ENCODE peak calls at places on chromosomes 5 and 9, in five cellular contexts. Z, K, H, E and X are unnamed samples.

GRCh38 chr9:116310212-116310611 is 156.6 kb downstream of the PAPPA start:
- DNase-seq in Z (no peak), K (no peak), H (no peak), E (no peak), X (no peak)

GRCh38 chr5:67206381-67207328 is 10.1 kb upstream of the CD180 start:
- DNase-seq in Z (peak), K (peak), H (no peak), E (peak), X (peak)

GRCh38 chr9:34126207-34127034 is at the start of gene DCAF12:
- DNase-seq in Z (peak), K (peak), H (peak), E (peak), X (peak)

GRCh38 chr9:14251146-14252071 is 62.5 kb downstream of the NFIB start:
- DNase-seq in Z (peak), K (peak), H (peak), E (peak), X (peak)

GRCh38 chr9:19085295-19085694 is 17.4 kb downstream of the HAUS6 start:
- DNase-seq in Z (no peak), K (peak), H (no peak), E (no peak), X (no peak)

GRCh38 chr5:147701468-147701867 is 81.1 kb downstream of the JAKMIP2 start:
- DNase-seq in Z (no peak), K (no peak), H (no peak), E (no peak), X (no peak)

GRCh38 chr9:70229026-70229425 is 29.8 kb upstream of the SMC5 start:
- DNase-seq in Z (no peak), K (no peak), H (no peak), E (no peak), X (no peak)

GRCh38 chr9:78101247-78101646 is 69.6 kb upstream of the GNAQ start:
- DNase-seq in Z (no peak), K (no peak), H (no peak), E (no peak), X (no peak)

GRCh38 chr9:16726718-16727451 is 143.6 kb downstream of the BNC2 start:
- DNase-seq in Z (peak), K (peak), H (peak), E (peak), X (peak)

GRCh38 chr9:129619787-129620668 is 873 bp downstream of the C9orf50 start:
- DNase-seq in Z (peak), K (peak), H (no peak), E (no peak), X (no peak)

GRCh38 chr5:41728281-41728680 is 141.9 kb downstream of the OXCT1 start:
- DNase-seq in Z (no peak), K (no peak), H (no peak), E (no peak), X (no peak)

GRCh38 chr5:111697215-111697614 is 59.8 kb downstream of the NREP start:
- DNase-seq in Z (no peak), K (no peak), H (no peak), E (no peak), X (peak)

DNA sequence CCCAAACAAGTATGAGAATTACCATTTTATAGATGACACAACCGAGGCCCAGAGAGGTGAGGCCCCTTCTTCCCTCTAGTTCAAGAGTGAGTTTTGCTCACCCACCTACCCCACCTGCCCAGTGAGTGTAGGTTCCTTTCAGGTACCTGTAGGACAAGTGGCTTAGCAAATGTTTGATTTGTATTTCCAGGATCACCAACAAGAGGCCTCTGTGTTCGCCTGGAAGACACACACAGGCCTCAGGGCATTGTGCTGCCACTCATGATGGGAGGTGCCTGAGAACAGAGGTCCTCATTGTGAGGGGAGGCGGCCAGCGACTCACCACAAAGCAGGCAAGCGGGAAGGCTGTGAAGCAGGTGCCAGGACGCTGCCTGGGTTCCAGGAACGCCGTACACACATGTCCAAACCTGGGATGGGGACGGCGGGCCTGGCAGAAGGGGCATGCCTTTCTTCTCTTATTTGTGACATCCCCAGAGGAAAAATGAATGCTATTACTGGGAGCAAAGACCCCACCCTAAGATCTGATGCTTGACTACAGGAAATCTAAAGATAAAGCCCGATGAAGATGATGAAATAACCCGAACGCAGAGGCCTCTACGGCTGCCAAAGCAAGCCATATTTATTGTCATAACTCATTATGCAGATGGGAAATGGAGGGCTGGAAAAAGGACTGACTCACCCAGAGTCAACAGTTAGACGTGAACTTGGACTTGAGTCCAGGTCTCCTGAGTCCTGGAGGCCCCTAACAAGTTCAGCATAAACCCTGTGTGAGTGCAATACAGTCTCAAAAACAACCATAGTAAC is 60.2 kb upstream of the SLC25A51 start:
- DNase-seq in Z (peak), K (peak), H (peak), E (peak), X (peak)
- TF ChIP-seq POLR2A in Z (no peak), K (no peak), H (no peak), E (no peak), X (no peak)

GRCh38 chr5:103133231-103133630 is 13.1 kb downstream of the PPIP5K2 start:
- DNase-seq in Z (no peak), K (no peak), H (no peak), E (no peak), X (no peak)
- H3K4me3 ChIP-seq in Z (no peak), K (no peak), H (no peak), E (no peak), X (no peak)

GRCh38 chr9:35617548-35617947 is 665 bp downstream of the CD72 start:
- DNase-seq in Z (no peak), K (no peak), H (no peak), E (no peak), X (no peak)
- TF ChIP-seq CTCF in Z (no peak), K (no peak), H (no peak), E (no peak), X (no peak)

GRCh38 chr5:90408571-90409317 is 812 bp downstream of the CETN3 start:
- DNase-seq in Z (no peak), K (no peak), H (no peak), E (no peak), X (no peak)
- TF ChIP-seq POLR2A in Z (peak), K (peak), H (no peak), E (no peak), X (no peak)

DNA sequence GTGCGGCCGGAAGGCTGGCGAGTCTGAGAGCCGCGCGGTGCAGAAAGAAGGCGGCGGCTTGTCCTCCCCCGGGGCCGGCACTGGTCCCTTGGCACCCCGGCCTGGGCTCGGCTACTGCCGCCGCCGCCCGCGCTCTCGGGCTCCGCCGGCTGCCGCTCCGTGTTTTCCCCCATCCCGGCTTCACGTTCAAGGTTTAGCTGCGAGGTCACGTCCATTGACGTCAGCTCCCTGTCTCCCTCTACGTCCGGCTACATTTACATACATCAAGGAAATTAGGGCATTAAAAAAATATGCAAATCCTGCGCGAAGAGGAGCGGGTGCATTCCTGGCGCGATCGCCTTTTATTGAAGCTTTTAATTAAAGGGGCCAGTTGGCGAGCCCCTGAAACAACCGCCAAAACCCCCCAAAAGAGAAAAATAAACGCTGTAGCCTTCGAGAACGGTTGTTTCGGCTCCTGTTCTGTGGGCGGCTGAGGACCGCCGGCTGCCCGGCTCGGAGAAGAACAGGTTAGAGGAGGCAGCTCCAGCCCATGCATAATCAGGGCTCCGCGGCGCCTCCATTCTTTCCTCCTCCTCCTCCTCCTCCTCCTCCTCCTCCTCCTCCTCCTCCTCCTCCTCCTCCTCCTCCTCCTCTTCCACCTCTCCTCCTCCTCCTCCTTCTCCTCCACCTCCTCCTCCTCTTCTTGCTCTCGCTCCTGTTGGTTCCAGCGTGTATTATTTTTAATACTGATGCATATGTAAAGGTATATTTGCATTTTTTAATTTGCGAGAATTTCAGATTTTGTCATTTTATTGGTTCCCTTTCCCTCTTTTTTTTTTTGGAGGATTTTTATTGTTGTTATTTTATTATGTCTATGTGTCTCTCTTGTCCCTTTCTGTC is 207.0 kb downstream of the MEF2C start:
- DNase-seq in Z (peak), K (peak), H (no peak), E (no peak), X (no peak)
- H3K4me3 ChIP-seq in Z (no peak), K (peak), H (no peak), E (peak), X (no peak)